ENCODE peak calls at places on chromosomes 16 and 17, in nine cellular contexts. One of them, this sample, is unnamed.

GRCh38 chr16:46695937-46696336 is 6.5 kb downstream of the ORC6 start:
- DNase-seq in Daoy: no peak
- DNase-seq in MM.1S: no peak
- DNase-seq in naive thymus-derived CD8-positive, alpha-beta T cell: no peak
- DNase-seq in amniotic stem cell: no peak
- DNase-seq in T-helper 1 cell: no peak
- DNase-seq in activated T-helper 1 cell treated with Interleukin-2 at 50 U/mL for 16 hours: no peak
- DNase-seq in H9: no peak
- DNase-seq in HTR-8/SVneo: no peak
- DNase-seq in this sample: no peak

GRCh38 chr16:3907586-3907985 is 27.1 kb upstream of the CREBBP start:
- DNase-seq in Daoy: no peak
- DNase-seq in MM.1S: no peak
- DNase-seq in naive thymus-derived CD8-positive, alpha-beta T cell: no peak
- DNase-seq in amniotic stem cell: no peak
- DNase-seq in T-helper 1 cell: no peak
- DNase-seq in activated T-helper 1 cell treated with Interleukin-2 at 50 U/mL for 16 hours: no peak
- DNase-seq in H9: peak
- DNase-seq in HTR-8/SVneo: no peak
- DNase-seq in this sample: no peak

GRCh38 chr16:53913920-53914319 is 210.0 kb downstream of the FTO start:
- DNase-seq in Daoy: no peak
- DNase-seq in MM.1S: no peak
- DNase-seq in naive thymus-derived CD8-positive, alpha-beta T cell: no peak
- DNase-seq in amniotic stem cell: no peak
- DNase-seq in T-helper 1 cell: peak
- DNase-seq in activated T-helper 1 cell treated with Interleukin-2 at 50 U/mL for 16 hours: no peak
- DNase-seq in H9: no peak
- DNase-seq in HTR-8/SVneo: no peak
- DNase-seq in this sample: no peak

GRCh38 chr16:30526137-30526822 is at the start of gene ZNF768:
- DNase-seq in Daoy: no peak
- DNase-seq in MM.1S: no peak
- DNase-seq in naive thymus-derived CD8-positive, alpha-beta T cell: no peak
- DNase-seq in amniotic stem cell: no peak
- DNase-seq in T-helper 1 cell: no peak
- DNase-seq in activated T-helper 1 cell treated with Interleukin-2 at 50 U/mL for 16 hours: peak
- DNase-seq in H9: peak
- DNase-seq in HTR-8/SVneo: peak
- DNase-seq in this sample: peak

GRCh38 chr16:85969591-85969990 is 70.6 kb downstream of the IRF8 start:
- DNase-seq in Daoy: no peak
- DNase-seq in MM.1S: no peak
- DNase-seq in naive thymus-derived CD8-positive, alpha-beta T cell: no peak
- DNase-seq in amniotic stem cell: no peak
- DNase-seq in T-helper 1 cell: no peak
- DNase-seq in activated T-helper 1 cell treated with Interleukin-2 at 50 U/mL for 16 hours: no peak
- DNase-seq in H9: no peak
- DNase-seq in HTR-8/SVneo: peak
- DNase-seq in this sample: no peak

GRCh38 chr17:17398188-17398927 is 78.4 kb upstream of the MED9 start:
- DNase-seq in Daoy: peak
- DNase-seq in MM.1S: no peak
- DNase-seq in naive thymus-derived CD8-positive, alpha-beta T cell: no peak
- DNase-seq in amniotic stem cell: no peak
- DNase-seq in T-helper 1 cell: no peak
- DNase-seq in activated T-helper 1 cell treated with Interleukin-2 at 50 U/mL for 16 hours: no peak
- DNase-seq in H9: no peak
- DNase-seq in HTR-8/SVneo: no peak
- DNase-seq in this sample: peak

GRCh38 chr17:15350777-15351486 is 9.5 kb upstream of the TEKT3 start:
- DNase-seq in Daoy: no peak
- DNase-seq in MM.1S: no peak
- DNase-seq in naive thymus-derived CD8-positive, alpha-beta T cell: no peak
- DNase-seq in amniotic stem cell: no peak
- DNase-seq in T-helper 1 cell: no peak
- DNase-seq in activated T-helper 1 cell treated with Interleukin-2 at 50 U/mL for 16 hours: no peak
- DNase-seq in H9: no peak
- DNase-seq in HTR-8/SVneo: no peak
- DNase-seq in this sample: no peak

GRCh38 chr16:67342616-67343015 is 16.0 kb downstream of the LRRC36 start:
- DNase-seq in Daoy: no peak
- DNase-seq in MM.1S: no peak
- DNase-seq in naive thymus-derived CD8-positive, alpha-beta T cell: no peak
- DNase-seq in amniotic stem cell: no peak
- DNase-seq in T-helper 1 cell: no peak
- DNase-seq in activated T-helper 1 cell treated with Interleukin-2 at 50 U/mL for 16 hours: no peak
- DNase-seq in H9: no peak
- DNase-seq in HTR-8/SVneo: no peak
- DNase-seq in this sample: no peak

GRCh38 chr17:4480929-4481898 is 17.5 kb upstream of the SPNS2 start:
- DNase-seq in Daoy: no peak
- DNase-seq in MM.1S: no peak
- DNase-seq in naive thymus-derived CD8-positive, alpha-beta T cell: peak
- DNase-seq in amniotic stem cell: no peak
- DNase-seq in T-helper 1 cell: peak
- DNase-seq in activated T-helper 1 cell treated with Interleukin-2 at 50 U/mL for 16 hours: peak
- DNase-seq in H9: no peak
- DNase-seq in HTR-8/SVneo: no peak
- DNase-seq in this sample: peak

GRCh38 chr16:88685156-88686061 is 898 bp downstream of the SNAI3 start:
- DNase-seq in Daoy: peak
- DNase-seq in MM.1S: peak
- DNase-seq in naive thymus-derived CD8-positive, alpha-beta T cell: peak
- DNase-seq in amniotic stem cell: peak
- DNase-seq in T-helper 1 cell: peak
- DNase-seq in activated T-helper 1 cell treated with Interleukin-2 at 50 U/mL for 16 hours: peak
- DNase-seq in H9: no peak
- DNase-seq in HTR-8/SVneo: peak
- DNase-seq in this sample: peak

This sample was measured in osteoblast.